ENCODE peak calls at places on chromosomes 13 and 19, in eight cellular contexts. P, J, F, I, E, B, Y and U are unnamed samples. For H3K4me1, the result is how much of the 10 kb centered on the place peaks cover.

GRCh38 chr19:47723573-47723923 is 10.3 kb downstream of the EHD2 start:
- DNase-seq in P (peak), J (no peak), F (no peak), I (no peak), E (peak), B (no peak), Y (no peak), U (peak)

GRCh38 chr19:31066385-31066784 is 282.9 kb downstream of the TSHZ3 start:
- DNase-seq in P (no peak), J (no peak), F (no peak), I (no peak), E (no peak), B (no peak), Y (no peak), U (no peak)

GRCh38 chr13:41944635-41945401 is 16.1 kb downstream of the VWA8 start:
- DNase-seq in P (no peak), J (no peak), F (no peak), I (no peak), E (no peak), B (no peak), Y (no peak), U (no peak)

GRCh38 chr13:91698308-91698707 is 299.9 kb downstream of the GPC5 start:
- DNase-seq in P (no peak), J (no peak), F (no peak), I (no peak), E (no peak), B (no peak), Y (no peak), U (no peak)

GRCh38 chr13:37486171-37486661 is 112.4 kb downstream of the POSTN start:
- DNase-seq in P (no peak), J (no peak), F (no peak), I (no peak), E (no peak), B (peak), Y (no peak), U (no peak)

GRCh38 chr13:24271611-24272451 is 37.5 kb upstream of the C1QTNF9 start:
- DNase-seq in P (peak), J (no peak), F (no peak), I (peak), E (peak), B (peak), Y (no peak), U (no peak)

GRCh38 chr13:44470623-44471562 is 97.3 kb downstream of the SERP2 start:
- DNase-seq in P (no peak), J (no peak), F (peak), I (peak), E (no peak), B (peak), Y (no peak), U (no peak)

GRCh38 chr13:98977568-98978270 is at the start of gene DOCK9:
- DNase-seq in P (peak), J (peak), F (peak), I (peak), E (no peak), B (peak), Y (no peak), U (peak)

GRCh38 chr13:41765020-41765419 is 195.9 kb downstream of the VWA8 start:
- DNase-seq in P (no peak), J (no peak), F (no peak), I (no peak), E (no peak), B (no peak), Y (no peak), U (no peak)

GRCh38 chr13:38990693-38991092 is at the start of gene STOML3:
- DNase-seq in P (no peak), J (no peak), F (no peak), I (peak), E (no peak), B (peak), Y (no peak), U (no peak)

GRCh38 chr19:10817291-10818038 is 18.5 kb downstream of the TMED1 start:
- DNase-seq in P (no peak), J (peak), F (peak), I (no peak), E (peak), B (no peak), Y (no peak), U (peak)

GRCh38 chr19:33569822-33570221 is 48.2 kb upstream of the PEPD start:
- DNase-seq in P (no peak), J (no peak), F (peak), I (peak), E (no peak), B (no peak), Y (no peak), U (no peak)

GRCh38 chr13:77387607-77388200 is 60.8 kb upstream of the MYCBP2 start:
- DNase-seq in P (no peak), J (no peak), F (no peak), I (no peak), E (peak), B (no peak), Y (no peak), U (peak)

GRCh38 chr19:35236638-35237400 is 8.3 kb upstream of the FAM187B start:
- DNase-seq in P (no peak), J (no peak), F (peak), I (no peak), E (no peak), B (no peak), Y (no peak), U (no peak)

GRCh38 chr13:114286808-114287207 is 5.4 kb downstream of the UPF3A start:
- DNase-seq in P (no peak), J (no peak), F (no peak), I (no peak), E (no peak), B (no peak), Y (no peak), U (no peak)

GRCh38 chr13:93915269-93915809 is 564.1 kb downstream of the DCT start:
- DNase-seq in P (no peak), J (no peak), F (no peak), I (no peak), E (no peak), B (no peak), Y (no peak), U (no peak)

GRCh38 chr19:16860118-16860517 is 28.7 kb upstream of the F2RL3 start:
- DNase-seq in P (no peak), J (no peak), F (no peak), I (no peak), E (no peak), B (no peak), Y (no peak), U (no peak)

GRCh38 chr19:2902590-2903218 is 2.0 kb downstream of the ZNF57 start:
- DNase-seq in P (no peak), J (no peak), F (no peak), I (no peak), E (no peak), B (no peak), Y (no peak), U (no peak)

GRCh38 chr13:28707629-28708427 is 10.9 kb downstream of the SLC46A3 start:
- DNase-seq in P (no peak), J (no peak), F (no peak), I (no peak), E (no peak), B (no peak), Y (no peak), U (peak)

GRCh38 chr13:53197424-53197823 is 168.8 kb downstream of the OLFM4 start:
- DNase-seq in P (no peak), J (no peak), F (no peak), I (no peak), E (no peak), B (no peak), Y (no peak), U (no peak)

GRCh38 chr13:51814825-51815650 is 11.1 kb upstream of the DHRS12 start:
- DNase-seq in P (no peak), J (peak), F (peak), I (peak), E (no peak), B (peak), Y (no peak), U (peak)

GRCh38 chr19:16106121-16106520 is 5.6 kb upstream of the RAB8A start:
- DNase-seq in P (no peak), J (no peak), F (no peak), I (no peak), E (no peak), B (no peak), Y (no peak), U (no peak)

GRCh38 chr13:41411536-41411935 is 45.8 kb upstream of the RGCC start:
- DNase-seq in P (no peak), J (no peak), F (peak), I (peak), E (no peak), B (peak), Y (no peak), U (no peak)

GRCh38 chr13:113579686-113580085 is 4.9 kb upstream of the TFDP1 start:
- DNase-seq in P (peak), J (no peak), F (no peak), I (no peak), E (no peak), B (no peak), Y (no peak), U (no peak)

GRCh38 chr13:89950225-89950624 is 1397.3 kb upstream of the MIR17HG start:
- DNase-seq in P (no peak), J (no peak), F (no peak), I (no peak), E (no peak), B (no peak), Y (no peak), U (no peak)

GRCh38 chr13:101917833-101918755 is 465.6 kb downstream of the ITGBL1 start:
- DNase-seq in P (no peak), J (no peak), F (peak), I (peak), E (no peak), B (no peak), Y (no peak), U (no peak)

GRCh38 chr13:20370815-20371421 is 138.8 kb upstream of the GJB6 start:
- DNase-seq in P (no peak), J (no peak), F (peak), I (no peak), E (no peak), B (no peak), Y (no peak), U (no peak)

GRCh38 chr19:43934055-43934984 is 762 bp downstream of the ZNF45 start:
- DNase-seq in P (no peak), J (no peak), F (peak), I (peak), E (no peak), B (no peak), Y (no peak), U (no peak)

GRCh38 chr19:5956728-5957127 is 21.2 kb downstream of the RANBP3 start:
- DNase-seq in P (no peak), J (no peak), F (no peak), I (no peak), E (no peak), B (no peak), Y (no peak), U (no peak)

GRCh38 chr19:50155520-50156109 is 7.5 kb downstream of the IZUMO2 start:
- DNase-seq in P (no peak), J (no peak), F (peak), I (peak), E (no peak), B (no peak), Y (no peak), U (no peak)

GRCh38 chr19:31616031-31616430 is 266.8 kb upstream of the TSHZ3 start:
- DNase-seq in P (no peak), J (no peak), F (no peak), I (no peak), E (no peak), B (no peak), Y (no peak), U (no peak)

GRCh38 chr19:46451352-46451751 is 20.0 kb downstream of the PNMA8A start:
- DNase-seq in P (no peak), J (no peak), F (no peak), I (no peak), E (no peak), B (no peak), Y (no peak), U (peak)

GRCh38 chr19:925087-925911 is 536 bp upstream of the ARID3A start:
- DNase-seq in P (peak), J (peak), F (peak), I (peak), E (peak), B (peak), Y (no peak), U (peak)
- TF ChIP-seq CTCF in P (no peak), J (peak), F (no peak), I (peak), E (no peak), B (no peak), Y (no peak), U (peak)

GRCh38 chr19:14383898-14384669 is 2.8 kb downstream of the ADGRE5 start:
- DNase-seq in P (no peak), J (no peak), F (no peak), I (no peak), E (peak), B (no peak), Y (no peak), U (peak)
- H3K4me1 ChIP-seq in P (under half), J (half or more), F (under half), I (under half), E (under half), B (under half), Y (half or more), U (under half)

GRCh38 chr13:30053904-30054303 is 203.5 kb upstream of the UBL3 start:
- DNase-seq in P (no peak), J (no peak), F (peak), I (no peak), E (no peak), B (no peak), Y (no peak), U (no peak)

GRCh38 chr13:30049692-30050091 is 199.3 kb upstream of the UBL3 start:
- DNase-seq in P (no peak), J (no peak), F (no peak), I (no peak), E (no peak), B (no peak), Y (no peak), U (no peak)

GRCh38 chr13:30047154-30047874 is 196.9 kb upstream of the UBL3 start:
- DNase-seq in P (no peak), J (no peak), F (no peak), I (no peak), E (no peak), B (no peak), Y (no peak), U (no peak)

GRCh38 chr13:30051531-30052060 is 201.2 kb upstream of the UBL3 start:
- DNase-seq in P (no peak), J (no peak), F (peak), I (no peak), E (no peak), B (no peak), Y (no peak), U (no peak)

DNA sequence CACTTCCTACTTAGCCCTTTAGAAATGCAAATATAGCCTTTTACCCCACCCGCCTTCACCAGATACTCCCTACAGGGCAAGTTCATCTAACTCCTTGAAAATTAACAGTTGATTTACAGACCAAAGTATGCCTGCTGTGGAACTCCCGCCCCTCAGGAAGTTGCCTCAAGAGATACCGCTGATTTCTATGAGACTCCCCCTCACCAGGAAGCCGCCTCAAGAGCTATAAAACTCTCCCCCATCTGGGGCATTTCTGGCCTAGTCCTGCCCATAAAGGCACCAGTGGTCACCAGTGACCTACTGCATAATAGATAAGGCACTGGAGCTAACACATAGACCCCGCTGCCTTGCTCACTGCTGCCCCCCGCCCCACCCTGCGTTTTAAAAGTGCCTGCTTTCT is 201.7 kb upstream of the UBL3 start:
- DNase-seq in P (no peak), J (no peak), F (peak), I (peak), E (no peak), B (no peak), Y (no peak), U (no peak)
- TF ChIP-seq CTCF in P (no peak), J (no peak), F (peak), I (peak), E (no peak), B (no peak), Y (no peak), U (no peak)

GRCh38 chr13:49097374-49097773 is 121.7 kb downstream of the FNDC3A start:
- DNase-seq in P (no peak), J (no peak), F (no peak), I (no peak), E (no peak), B (peak), Y (no peak), U (no peak)
- H3K4me1 ChIP-seq in P (under half), J (under half), F (under half), I (under half), E (under half), B (under half), Y (under half), U (under half)

GRCh38 chr19:742540-743075 is 8.3 kb upstream of the MISP start:
- DNase-seq in P (no peak), J (no peak), F (no peak), I (no peak), E (no peak), B (no peak), Y (no peak), U (no peak)

GRCh38 chr19:743168-743687 is 7.7 kb upstream of the MISP start:
- DNase-seq in P (no peak), J (no peak), F (peak), I (no peak), E (no peak), B (no peak), Y (no peak), U (no peak)

GRCh38 chr19:739998-740715 is 10.8 kb upstream of the MISP start:
- DNase-seq in P (no peak), J (no peak), F (no peak), I (no peak), E (no peak), B (no peak), Y (no peak), U (no peak)

GRCh38 chr19:738509-739128 is 12.3 kb upstream of the MISP start:
- DNase-seq in P (no peak), J (no peak), F (no peak), I (no peak), E (no peak), B (no peak), Y (no peak), U (no peak)

DNA sequence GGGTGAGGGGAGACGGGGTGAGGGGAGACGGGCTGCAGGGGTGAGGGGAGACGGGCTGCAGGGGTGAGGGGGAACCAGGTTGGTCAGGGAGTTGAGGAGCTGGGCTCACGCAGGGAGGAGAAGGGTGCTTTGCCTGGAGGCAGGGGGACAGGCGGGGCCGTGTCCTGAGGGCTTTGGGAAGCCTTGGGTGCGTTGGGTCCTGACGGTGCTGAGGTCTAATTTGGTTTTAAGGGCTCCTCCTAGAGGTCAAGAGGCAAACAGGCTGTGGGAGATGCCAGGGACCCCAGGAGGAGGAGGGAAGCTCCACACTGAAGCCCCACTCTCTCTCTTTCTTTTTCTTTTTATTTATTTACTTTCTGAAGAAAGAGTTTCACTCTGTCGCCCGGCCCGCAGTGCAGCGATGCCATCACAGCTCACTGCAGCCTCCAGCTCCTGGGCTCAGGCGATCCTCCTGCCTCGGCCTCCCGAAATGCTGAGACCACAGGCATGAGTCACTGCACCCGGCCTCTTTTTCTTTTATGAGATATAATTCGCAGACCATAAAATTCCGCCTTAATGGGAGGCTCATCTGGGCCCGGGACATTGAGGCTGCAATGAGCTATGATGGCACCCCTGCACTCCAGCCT is 9.3 kb upstream of the MISP start:
- DNase-seq in P (no peak), J (no peak), F (peak), I (peak), E (no peak), B (no peak), Y (no peak), U (no peak)
- TF ChIP-seq CTCF in P (no peak), J (no peak), F (peak), I (peak), E (no peak), B (no peak), Y (no peak), U (no peak)

GRCh38 chr19:55486043-55486970 is 1.3 kb downstream of the NAT14 start:
- DNase-seq in P (no peak), J (no peak), F (no peak), I (no peak), E (no peak), B (peak), Y (no peak), U (no peak)
- H3K4me1 ChIP-seq in P (under half), J (half or more), F (under half), I (under half), E (half or more), B (under half), Y (half or more), U (under half)

GRCh38 chr19:55165952-55166529 is 372 bp downstream of the DNAAF3 start:
- DNase-seq in P (peak), J (no peak), F (peak), I (peak), E (no peak), B (peak), Y (no peak), U (peak)
- TF ChIP-seq CTCF in P (peak), J (no peak), F (peak), I (peak), E (no peak), B (peak), Y (peak), U (no peak)

GRCh38 chr19:13012690-13013608 is 17.7 kb downstream of the NFIX start:
- DNase-seq in P (no peak), J (peak), F (peak), I (peak), E (peak), B (peak), Y (no peak), U (peak)
- H3K4me1 ChIP-seq in P (half or more), J (half or more), F (half or more), I (under half), E (half or more), B (under half), Y (half or more), U (half or more)